ENCODE peak calls at places on chromosomes 4 and X, in ten cellular contexts. One of them, this sample, is unnamed.

GRCh38 chr4:181597766-181598165 is 645.4 kb upstream of the TENM3 start:
- DNase-seq in PC-3: no peak
- DNase-seq in AG10803: peak; percentile 13
- DNase-seq in HFF-Myc: no peak
- DNase-seq in prostate gland: no peak
- DNase-seq in adrenal gland: no peak
- DNase-seq in bronchial epithelial cell: no peak
- DNase-seq in BE2C: no peak
- DNase-seq in Peyer's patch: no peak
- DNase-seq in GM12878: no peak
- DNase-seq in this sample: no peak

GRCh38 chr4:169116270-169116901 is 106.3 kb upstream of the CBR4 start:
- DNase-seq in PC-3: peak; percentile 46
- DNase-seq in AG10803: no peak
- DNase-seq in HFF-Myc: no peak
- DNase-seq in prostate gland: no peak
- DNase-seq in adrenal gland: no peak
- DNase-seq in bronchial epithelial cell: peak; percentile 41
- DNase-seq in BE2C: no peak
- DNase-seq in Peyer's patch: no peak
- DNase-seq in GM12878: no peak
- DNase-seq in this sample: no peak

GRCh38 chrX:12080265-12080664 is 58.0 kb upstream of the FRMPD4 start:
- DNase-seq in PC-3: peak; percentile 71
- DNase-seq in AG10803: peak; percentile 53
- DNase-seq in HFF-Myc: no peak
- DNase-seq in prostate gland: no peak
- DNase-seq in adrenal gland: no peak
- DNase-seq in bronchial epithelial cell: peak; percentile 43
- DNase-seq in BE2C: no peak
- DNase-seq in Peyer's patch: no peak
- DNase-seq in GM12878: no peak
- DNase-seq in this sample: no peak

GRCh38 chr4:132344924-132345828 is 803.9 kb upstream of the PCDH10 start:
- DNase-seq in PC-3: no peak
- DNase-seq in AG10803: no peak
- DNase-seq in HFF-Myc: no peak
- DNase-seq in prostate gland: no peak
- DNase-seq in adrenal gland: no peak
- DNase-seq in bronchial epithelial cell: no peak
- DNase-seq in BE2C: no peak
- DNase-seq in Peyer's patch: no peak
- DNase-seq in GM12878: no peak
- DNase-seq in this sample: no peak

GRCh38 chrX:34658316-34658715 is 1.2 kb upstream of the TMEM47 start:
- DNase-seq in PC-3: no peak
- DNase-seq in AG10803: peak; percentile 76
- DNase-seq in HFF-Myc: no peak
- DNase-seq in prostate gland: no peak
- DNase-seq in adrenal gland: no peak
- DNase-seq in bronchial epithelial cell: no peak
- DNase-seq in BE2C: no peak
- DNase-seq in Peyer's patch: no peak
- DNase-seq in GM12878: no peak
- DNase-seq in this sample: no peak

GRCh38 chr4:99624141-99624719 is 33.4 kb downstream of the C4orf54 start:
- DNase-seq in PC-3: no peak
- DNase-seq in AG10803: no peak
- DNase-seq in HFF-Myc: no peak
- DNase-seq in prostate gland: no peak
- DNase-seq in adrenal gland: no peak
- DNase-seq in bronchial epithelial cell: no peak
- DNase-seq in BE2C: no peak
- DNase-seq in Peyer's patch: no peak
- DNase-seq in GM12878: no peak
- DNase-seq in this sample: no peak

GRCh38 chr4:84432713-84433112 is 66.4 kb downstream of the NKX6-1 start:
- DNase-seq in PC-3: peak; percentile 55
- DNase-seq in AG10803: no peak
- DNase-seq in HFF-Myc: no peak
- DNase-seq in prostate gland: no peak
- DNase-seq in adrenal gland: no peak
- DNase-seq in bronchial epithelial cell: no peak
- DNase-seq in BE2C: no peak
- DNase-seq in Peyer's patch: no peak
- DNase-seq in GM12878: no peak
- DNase-seq in this sample: no peak

GRCh38 chrX:26215869-26216268 is at the start of gene MAGEB5:
- DNase-seq in PC-3: no peak
- DNase-seq in AG10803: no peak
- DNase-seq in HFF-Myc: no peak
- DNase-seq in prostate gland: no peak
- DNase-seq in adrenal gland: no peak
- DNase-seq in bronchial epithelial cell: no peak
- DNase-seq in BE2C: no peak
- DNase-seq in Peyer's patch: no peak
- DNase-seq in GM12878: no peak
- DNase-seq in this sample: no peak

GRCh38 chr4:184528713-184529112 is 54.4 kb upstream of the IRF2 start:
- DNase-seq in PC-3: no peak
- DNase-seq in AG10803: no peak
- DNase-seq in HFF-Myc: no peak
- DNase-seq in prostate gland: no peak
- DNase-seq in adrenal gland: no peak
- DNase-seq in bronchial epithelial cell: no peak
- DNase-seq in BE2C: no peak
- DNase-seq in Peyer's patch: no peak
- DNase-seq in GM12878: no peak
- DNase-seq in this sample: no peak

GRCh38 chrX:1391370-1391706 is 575 bp downstream of the SLC25A6 start:
- DNase-seq in PC-3: peak; percentile 76
- DNase-seq in AG10803: no peak
- DNase-seq in HFF-Myc: no peak
- DNase-seq in prostate gland: no peak
- DNase-seq in adrenal gland: peak; percentile 90
- DNase-seq in bronchial epithelial cell: peak; percentile 52
- DNase-seq in BE2C: peak; percentile 83
- DNase-seq in Peyer's patch: no peak
- DNase-seq in GM12878: peak; percentile 69
- DNase-seq in this sample: no peak

GRCh38 chr4:8101213-8101781 is 57.3 kb downstream of the ABLIM2 start:
- DNase-seq in PC-3: no peak
- DNase-seq in AG10803: peak; percentile 41
- DNase-seq in HFF-Myc: no peak
- DNase-seq in prostate gland: peak; percentile 58
- DNase-seq in adrenal gland: peak; percentile 34
- DNase-seq in bronchial epithelial cell: peak; percentile 64
- DNase-seq in BE2C: no peak
- DNase-seq in Peyer's patch: no peak
- DNase-seq in GM12878: no peak
- DNase-seq in this sample: no peak

GRCh38 chr4:37742149-37742548 is 56.0 kb upstream of the RELL1 start:
- DNase-seq in PC-3: peak; percentile 66
- DNase-seq in AG10803: no peak
- DNase-seq in HFF-Myc: no peak
- DNase-seq in prostate gland: no peak
- DNase-seq in adrenal gland: no peak
- DNase-seq in bronchial epithelial cell: peak; percentile 66
- DNase-seq in BE2C: no peak
- DNase-seq in Peyer's patch: no peak
- DNase-seq in GM12878: no peak
- DNase-seq in this sample: no peak

GRCh38 chr4:3814026-3814570 is 47.9 kb downstream of the ADRA2C start:
- DNase-seq in PC-3: no peak
- DNase-seq in AG10803: no peak
- DNase-seq in HFF-Myc: no peak
- DNase-seq in prostate gland: no peak
- DNase-seq in adrenal gland: no peak
- DNase-seq in bronchial epithelial cell: no peak
- DNase-seq in BE2C: no peak
- DNase-seq in Peyer's patch: no peak
- DNase-seq in GM12878: no peak
- DNase-seq in this sample: no peak

GRCh38 chrX:76428243-76429130 is 977 bp downstream of the MAGEE1 start:
- DNase-seq in PC-3: no peak
- DNase-seq in AG10803: no peak
- DNase-seq in HFF-Myc: no peak
- DNase-seq in prostate gland: peak; percentile 3
- DNase-seq in adrenal gland: peak; percentile 13
- DNase-seq in bronchial epithelial cell: no peak
- DNase-seq in BE2C: peak; percentile 3
- DNase-seq in Peyer's patch: peak; percentile 50
- DNase-seq in GM12878: no peak
- DNase-seq in this sample: no peak

GRCh38 chrX:14916017-14916674 is 42.9 kb downstream of the MOSPD2 start:
- DNase-seq in PC-3: peak; percentile 68
- DNase-seq in AG10803: peak; percentile 64
- DNase-seq in HFF-Myc: no peak
- DNase-seq in prostate gland: no peak
- DNase-seq in adrenal gland: no peak
- DNase-seq in bronchial epithelial cell: no peak
- DNase-seq in BE2C: peak; percentile 10
- DNase-seq in Peyer's patch: no peak
- DNase-seq in GM12878: no peak
- DNase-seq in this sample: no peak

GRCh38 chr4:17142232-17142711 is 243.8 kb upstream of the LDB2 start:
- DNase-seq in PC-3: no peak
- DNase-seq in AG10803: peak; percentile 96
- DNase-seq in HFF-Myc: peak; percentile 93
- DNase-seq in prostate gland: no peak
- DNase-seq in adrenal gland: no peak
- DNase-seq in bronchial epithelial cell: peak; percentile 0
- DNase-seq in BE2C: no peak
- DNase-seq in Peyer's patch: no peak
- DNase-seq in GM12878: no peak
- DNase-seq in this sample: no peak

GRCh38 chr4:111210576-111210975 is 587.7 kb upstream of the PITX2 start:
- DNase-seq in PC-3: no peak
- DNase-seq in AG10803: no peak
- DNase-seq in HFF-Myc: no peak
- DNase-seq in prostate gland: no peak
- DNase-seq in adrenal gland: no peak
- DNase-seq in bronchial epithelial cell: no peak
- DNase-seq in BE2C: peak; percentile 41
- DNase-seq in Peyer's patch: no peak
- DNase-seq in GM12878: no peak
- DNase-seq in this sample: no peak

GRCh38 chrX:69556094-69557011 is 52.2 kb downstream of the NALF2 start:
- DNase-seq in PC-3: peak; percentile 15
- DNase-seq in AG10803: no peak
- DNase-seq in HFF-Myc: peak; percentile 4
- DNase-seq in prostate gland: no peak
- DNase-seq in adrenal gland: peak; percentile 89
- DNase-seq in bronchial epithelial cell: peak; percentile 79
- DNase-seq in BE2C: no peak
- DNase-seq in Peyer's patch: no peak
- DNase-seq in GM12878: no peak
- DNase-seq in this sample: no peak

DNA sequence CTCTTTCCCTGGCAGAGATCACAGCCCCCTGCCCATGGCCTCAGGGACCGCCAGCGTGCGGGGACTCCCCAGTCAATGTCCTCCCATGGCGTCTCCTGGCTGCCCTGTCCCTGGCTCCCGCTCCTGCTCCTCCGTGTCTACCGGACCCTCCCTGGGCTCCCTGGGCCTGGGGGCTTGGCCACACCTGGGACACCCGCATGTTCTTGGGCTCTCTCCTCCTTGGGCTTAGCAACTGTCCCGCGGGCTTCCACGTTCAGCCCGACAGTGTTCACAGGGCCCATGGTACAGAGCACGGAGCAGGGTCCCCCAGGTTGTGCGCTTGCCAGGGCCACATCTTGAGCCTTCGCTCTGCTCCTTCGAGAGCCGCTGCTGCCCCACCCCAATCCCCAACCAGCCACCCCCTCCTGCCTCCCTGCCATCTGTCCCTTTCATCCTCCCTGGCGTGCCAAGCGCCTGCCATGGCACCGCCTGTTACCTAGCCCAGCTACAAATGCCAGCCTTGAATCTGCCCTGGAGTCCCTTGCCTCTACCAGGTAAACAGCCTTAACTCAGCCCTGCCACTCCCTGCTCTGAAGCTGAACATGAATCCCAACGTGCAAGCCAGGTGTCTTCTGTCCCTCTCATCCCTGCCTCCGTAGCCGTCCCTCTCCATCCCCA is 3.9 kb downstream of the AVPR2 start:
- DNase-seq in PC-3: no peak
- DNase-seq in AG10803: no peak
- DNase-seq in HFF-Myc: no peak
- DNase-seq in prostate gland: no peak
- DNase-seq in adrenal gland: no peak
- DNase-seq in bronchial epithelial cell: no peak
- DNase-seq in BE2C: no peak
- DNase-seq in Peyer's patch: no peak
- DNase-seq in GM12878: no peak
- DNase-seq in this sample: no peak
- TF ChIP-seq CTCF in PC-3: no peak
- TF ChIP-seq CTCF in AG10803: no peak
- TF ChIP-seq CTCF in HFF-Myc: no peak
- TF ChIP-seq CTCF in prostate gland: no peak
- TF ChIP-seq CTCF in adrenal gland: no peak
- TF ChIP-seq CTCF in bronchial epithelial cell: no peak
- TF ChIP-seq CTCF in BE2C: no peak
- TF ChIP-seq CTCF in Peyer's patch: no peak
- TF ChIP-seq CTCF in GM12878: no peak
- TF ChIP-seq CTCF in this sample: no peak

GRCh38 chr4:74793757-74794340 is 474 bp downstream of the BTC start:
- DNase-seq in PC-3: peak; percentile 63
- DNase-seq in AG10803: no peak
- DNase-seq in HFF-Myc: no peak
- DNase-seq in prostate gland: peak; percentile 62
- DNase-seq in adrenal gland: peak; percentile 51
- DNase-seq in bronchial epithelial cell: peak; percentile 46
- DNase-seq in BE2C: peak; percentile 18
- DNase-seq in Peyer's patch: no peak
- DNase-seq in GM12878: no peak
- DNase-seq in this sample: no peak
- H3K4me3 ChIP-seq in PC-3: peak overlapping the region; percentile 86
- H3K4me3 ChIP-seq in AG10803: peak overlapping the region; percentile 50
- H3K4me3 ChIP-seq in HFF-Myc: peak overlapping the region; percentile 40
- H3K4me3 ChIP-seq in prostate gland: peak overlapping the region; percentile 50
- H3K4me3 ChIP-seq in adrenal gland: peak overlapping the region; percentile 45
- H3K4me3 ChIP-seq in bronchial epithelial cell: peak overlapping the region; percentile 77
- H3K4me3 ChIP-seq in BE2C: peak overlapping the region; percentile 31
- H3K4me3 ChIP-seq in Peyer's patch: peak overlapping the region; percentile 36
- H3K4me3 ChIP-seq in GM12878: no peak overlapping the region
- H3K4me3 ChIP-seq in this sample: no peak overlapping the region

GRCh38 chr4:139403457-139403856 is 50.5 kb upstream of the RAB33B start:
- DNase-seq in PC-3: peak; percentile 10
- DNase-seq in AG10803: no peak
- DNase-seq in HFF-Myc: no peak
- DNase-seq in prostate gland: no peak
- DNase-seq in adrenal gland: no peak
- DNase-seq in bronchial epithelial cell: no peak
- DNase-seq in BE2C: no peak
- DNase-seq in Peyer's patch: no peak
- DNase-seq in GM12878: no peak
- DNase-seq in this sample: no peak
- TF ChIP-seq CTCF in PC-3: no peak
- TF ChIP-seq CTCF in AG10803: no peak
- TF ChIP-seq CTCF in HFF-Myc: no peak
- TF ChIP-seq CTCF in prostate gland: no peak
- TF ChIP-seq CTCF in adrenal gland: no peak
- TF ChIP-seq CTCF in bronchial epithelial cell: no peak
- TF ChIP-seq CTCF in BE2C: peak; percentile 7
- TF ChIP-seq CTCF in Peyer's patch: no peak
- TF ChIP-seq CTCF in GM12878: no peak
- TF ChIP-seq CTCF in this sample: no peak

GRCh38 chrX:68500105-68500504 is 1.3 kb downstream of the YIPF6 start:
- DNase-seq in PC-3: no peak
- DNase-seq in AG10803: no peak
- DNase-seq in HFF-Myc: no peak
- DNase-seq in prostate gland: no peak
- DNase-seq in adrenal gland: no peak
- DNase-seq in bronchial epithelial cell: no peak
- DNase-seq in BE2C: no peak
- DNase-seq in Peyer's patch: no peak
- DNase-seq in GM12878: no peak
- DNase-seq in this sample: no peak
- H3K4me3 ChIP-seq in PC-3: peak overlapping the region; percentile 99
- H3K4me3 ChIP-seq in AG10803: no peak overlapping the region
- H3K4me3 ChIP-seq in HFF-Myc: peak overlapping the region; percentile 70
- H3K4me3 ChIP-seq in prostate gland: no peak overlapping the region
- H3K4me3 ChIP-seq in adrenal gland: no peak overlapping the region
- H3K4me3 ChIP-seq in bronchial epithelial cell: no peak overlapping the region
- H3K4me3 ChIP-seq in BE2C: peak overlapping the region; percentile 90
- H3K4me3 ChIP-seq in Peyer's patch: no peak overlapping the region
- H3K4me3 ChIP-seq in GM12878: no peak overlapping the region
- H3K4me3 ChIP-seq in this sample: peak overlapping the region; percentile 71